ENCODE peak calls at places on chromosomes 2 and 18, in six cellular contexts. H is HCT116; Q is adrenal gland; Z is endothelial cell; W is CD8-positive, alpha-beta T cell; U is foreskin fibroblast. J is an unnamed sample.

GRCh38 chr18:37207343-37207742 is 358.3 kb downstream of the CELF4 start:
- DNase-seq in H (no peak), Q (no peak), Z (no peak), W (no peak), U (no peak), J (no peak)

GRCh38 chr18:48363167-48363566 is 46.0 kb downstream of the ZBTB7C start:
- DNase-seq in H (no peak), Q (no peak), Z (no peak), W (no peak), U (no peak), J (no peak)

GRCh38 chr2:162887902-162888301 is 49.3 kb upstream of the KCNH7 start:
- DNase-seq in H (no peak), Q (no peak), Z (no peak), W (no peak), U (no peak), J (no peak)

GRCh38 chr2:232633413-232634318 is at the start of gene EFHD1:
- DNase-seq in H (no peak), Q (peak; percentile 45), Z (peak; percentile 72), W (peak; percentile 32), U (peak; percentile 59), J (peak; percentile 68)

GRCh38 chr2:73265298-73266060 is 18.8 kb downstream of the FBXO41 start:
- DNase-seq in H (no peak), Q (no peak), Z (no peak), W (no peak), U (no peak), J (no peak)

GRCh38 chr2:159137511-159138101 is 148.9 kb downstream of the WDSUB1 start:
- DNase-seq in H (no peak), Q (no peak), Z (no peak), W (no peak), U (no peak), J (no peak)

GRCh38 chr2:121505005-121505404 is 25.7 kb upstream of the RNU4ATAC start:
- DNase-seq in H (no peak), Q (no peak), Z (no peak), W (no peak), U (peak; percentile 70), J (no peak)

GRCh38 chr2:189560273-189560586 is 20.4 kb downstream of the SLC40A1 start:
- DNase-seq in H (no peak), Q (no peak), Z (no peak), W (no peak), U (no peak), J (no peak)

GRCh38 chr2:134375935-134376334 is 122.1 kb downstream of the MGAT5 start:
- DNase-seq in H (no peak), Q (peak; percentile 29), Z (no peak), W (no peak), U (peak; percentile 61), J (no peak)

DNA sequence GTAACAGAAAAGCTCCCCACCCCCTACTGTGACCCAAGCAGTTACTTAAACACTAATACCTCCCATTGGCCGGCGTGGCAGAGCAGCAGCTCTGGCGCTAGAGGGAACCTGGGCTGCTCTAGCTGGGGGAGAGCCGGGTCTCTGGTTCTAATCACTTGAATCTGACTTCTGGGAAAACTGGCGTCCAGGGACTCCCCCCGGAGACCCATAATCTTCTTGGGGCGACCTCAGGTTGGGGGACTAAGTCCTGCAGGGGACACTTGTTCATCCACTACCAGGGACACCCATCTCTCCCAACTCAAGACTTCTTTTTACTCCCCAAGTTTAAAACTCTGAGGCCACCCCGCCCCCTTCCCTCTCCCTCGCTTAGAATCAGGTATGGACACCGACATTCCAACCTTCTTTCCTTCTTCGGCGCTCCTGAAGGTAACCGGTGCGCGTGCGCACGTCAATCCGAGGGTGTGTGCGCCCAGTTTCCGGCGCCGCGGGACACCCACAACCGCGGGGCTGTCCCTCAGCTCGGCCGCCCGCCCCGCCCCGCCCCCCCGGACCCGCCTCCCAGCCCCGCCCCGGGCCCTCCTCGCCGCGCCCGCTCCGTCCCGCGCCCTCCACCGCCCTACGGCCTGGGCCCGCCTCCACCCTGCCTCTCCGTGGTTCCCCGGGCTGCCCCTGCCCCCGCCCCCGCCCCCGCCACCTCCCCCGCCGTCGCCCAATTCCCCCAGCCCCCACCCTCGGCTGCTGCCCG is at the start of gene ERICH2:
- DNase-seq in H (peak; percentile 80), Q (peak; percentile 79), Z (peak; percentile 79), W (peak; percentile 51), U (peak; percentile 57), J (peak; percentile 94)
- TF ChIP-seq CTCF in H (no peak), Q (no peak), Z (no peak), W (no peak), U (peak; percentile 8), J (no peak)

GRCh38 chr2:56113571-56113970 is 70.2 kb upstream of the CCDC85A start:
- DNase-seq in H (no peak), Q (no peak), Z (no peak), W (no peak), U (no peak), J (no peak)

GRCh38 chr2:56107486-56107885 is 76.3 kb upstream of the CCDC85A start:
- DNase-seq in H (no peak), Q (no peak), Z (no peak), W (no peak), U (no peak), J (no peak)

GRCh38 chr2:56104951-56105350 is 78.8 kb upstream of the CCDC85A start:
- DNase-seq in H (no peak), Q (no peak), Z (no peak), W (no peak), U (no peak), J (no peak)

GRCh38 chr2:56102866-56103265 is 80.9 kb upstream of the CCDC85A start:
- DNase-seq in H (no peak), Q (no peak), Z (no peak), W (no peak), U (no peak), J (no peak)

DNA sequence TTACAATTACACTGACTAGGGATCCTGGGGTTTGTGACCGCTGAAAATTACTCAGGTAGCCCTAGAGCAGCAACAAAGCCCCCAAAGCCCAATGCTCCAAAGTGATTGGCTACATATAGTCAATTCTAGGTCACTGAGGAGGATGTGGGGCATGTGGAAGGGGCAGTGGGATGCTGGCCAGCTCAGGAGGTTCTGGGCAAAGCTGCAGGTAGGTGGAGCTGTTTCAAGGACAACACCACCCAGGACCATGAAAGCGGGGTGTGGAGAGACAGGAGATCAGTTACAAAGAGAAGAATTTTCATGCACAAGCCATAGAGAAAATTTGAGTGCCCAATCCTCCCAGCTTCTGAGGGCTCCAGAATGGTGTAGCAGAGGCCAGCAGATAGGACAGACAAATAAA is 75.0 kb upstream of the CCDC85A start:
- DNase-seq in H (no peak), Q (no peak), Z (no peak), W (no peak), U (no peak), J (no peak)
- TF ChIP-seq CTCF in H (no peak), Q (no peak), Z (no peak), W (no peak), U (no peak), J (no peak)

GRCh38 chr2:45889053-45889452 is 237.6 kb downstream of the PRKCE start:
- DNase-seq in H (no peak), Q (peak; percentile 32), Z (no peak), W (peak; percentile 68), U (no peak), J (peak; percentile 82)
- TF ChIP-seq CTCF in H (no peak), Q (peak; percentile 14), Z (no peak), W (peak; percentile 37), U (no peak), J (no peak)

GRCh38 chr2:36456227-36456788 is 100.7 kb downstream of the CRIM1 start:
- DNase-seq in H (no peak), Q (peak; percentile 55), Z (peak; percentile 23), W (no peak), U (peak; percentile 85), J (no peak)

GRCh38 chr2:36458106-36458505 is 102.5 kb downstream of the CRIM1 start:
- DNase-seq in H (no peak), Q (no peak), Z (no peak), W (no peak), U (no peak), J (no peak)

GRCh38 chr2:36462311-36462710 is 106.7 kb downstream of the CRIM1 start:
- DNase-seq in H (no peak), Q (no peak), Z (no peak), W (no peak), U (no peak), J (no peak)

GRCh38 chr2:36461039-36461681 is 105.6 kb downstream of the CRIM1 start:
- DNase-seq in H (peak; percentile 60), Q (no peak), Z (no peak), W (no peak), U (peak; percentile 77), J (no peak)

DNA sequence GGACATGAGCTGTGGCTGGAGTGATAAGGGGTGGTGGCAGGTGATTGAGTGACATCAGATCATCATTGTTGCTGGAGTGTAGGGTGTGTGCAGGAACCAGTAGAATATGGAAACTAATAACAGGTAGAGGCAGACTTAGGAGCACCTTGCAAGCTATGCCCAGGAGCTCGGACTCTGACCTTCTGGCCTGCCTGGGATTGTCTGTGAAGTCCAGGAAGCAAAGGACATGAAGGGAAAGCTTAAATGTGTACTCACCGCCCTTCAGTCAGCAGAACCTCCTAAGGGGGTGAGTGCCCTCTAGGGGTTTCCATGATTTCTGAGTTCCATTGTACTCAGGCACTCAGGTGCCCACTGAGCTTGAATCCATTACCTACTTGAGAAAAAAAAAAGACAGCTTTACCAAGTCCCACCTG is 104.2 kb downstream of the CRIM1 start:
- DNase-seq in H (peak; percentile 64), Q (peak; percentile 37), Z (peak; percentile 52), W (no peak), U (no peak), J (no peak)
- TF ChIP-seq CTCF in H (peak; percentile 53), Q (peak; percentile 33), Z (no peak), W (no peak), U (peak; percentile 50), J (no peak)

GRCh38 chr2:191571163-191571769 is 106.7 kb upstream of the NABP1 start:
- DNase-seq in H (peak; percentile 36), Q (no peak), Z (no peak), W (no peak), U (peak; percentile 61), J (peak; percentile 35)
- TF ChIP-seq CTCF in H (peak; percentile 71), Q (peak; percentile 56), Z (no peak), W (peak; percentile 42), U (peak; percentile 44), J (peak; percentile 23)

GRCh38 chr18:54043484-54044256 is 180.8 kb downstream of the MBD2 start:
- DNase-seq in H (no peak), Q (no peak), Z (no peak), W (no peak), U (no peak), J (no peak)
- TF ChIP-seq CTCF in H (no peak), Q (no peak), Z (no peak), W (no peak), U (peak; percentile 10), J (no peak)

DNA sequence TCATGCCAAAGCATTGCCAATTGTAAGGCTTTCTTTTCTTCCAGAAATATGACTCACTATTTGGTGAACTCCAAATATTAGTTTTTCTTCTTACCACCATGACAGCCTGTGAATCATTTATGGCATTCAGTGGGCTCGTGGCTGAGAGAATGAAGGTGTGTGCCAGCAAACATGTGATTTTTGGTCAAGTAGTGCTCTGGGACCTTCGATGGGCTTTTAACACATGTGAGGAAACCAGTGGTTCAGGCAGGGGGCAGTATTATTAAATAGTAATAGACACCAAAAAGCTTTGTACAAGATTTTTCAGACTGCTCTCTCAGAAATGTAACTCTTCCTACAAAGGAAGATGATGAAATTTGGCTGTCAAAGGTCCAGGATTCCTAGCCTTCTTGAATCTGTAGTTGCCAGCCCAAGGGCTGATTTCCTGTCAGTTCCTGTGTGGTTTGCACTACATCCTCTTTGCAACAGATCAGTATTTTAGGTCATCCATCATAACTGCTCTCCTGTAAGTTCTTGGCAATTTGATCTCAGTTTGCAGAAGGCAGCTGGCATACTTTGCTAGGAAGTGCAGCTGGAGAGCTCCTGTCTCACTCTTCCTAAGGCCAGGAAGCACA is 64.3 kb downstream of the BABAM2 start:
- DNase-seq in H (no peak), Q (peak; percentile 78), Z (peak; percentile 6), W (peak; percentile 41), U (peak; percentile 99), J (no peak)
- TF ChIP-seq CTCF in H (peak; percentile 7), Q (peak; percentile 42), Z (no peak), W (no peak), U (peak; percentile 33), J (no peak)

GRCh38 chr2:229825476-229825875 is 96.3 kb downstream of the TRIP12 start:
- DNase-seq in H (no peak), Q (no peak), Z (no peak), W (no peak), U (no peak), J (no peak)
- TF ChIP-seq CTCF in H (no peak), Q (no peak), Z (peak; percentile 41), W (no peak), U (no peak), J (no peak)